ENCODE peak calls at places on chromosomes 12 and 14, in five cellular contexts. One of them, this sample, is unnamed.

GRCh38 chr14:103576371-103577024 is 13.7 kb downstream of the COA8 start:
- DNase-seq in germinal center: no peak
- DNase-seq in GDM1: no peak
- DNase-seq in adrenal gland: peak; percentile 94
- DNase-seq in stimulated activated CD8-positive, alpha-beta memory T cell treated with anti-CD3 and anti-CD28 coated beads, Interleukin-4, amount 100 ng/mL, for 1 hour: no peak
- DNase-seq in this sample: no peak

GRCh38 chr14:77000340-77001235 is 27.9 kb downstream of the IRF2BPL start:
- DNase-seq in stimulated activated CD8-positive, alpha-beta memory T cell treated with anti-CD3 and anti-CD28 coated beads, Interleukin-4, amount 100 ng/mL, for 1 hour: no peak
- DNase-seq in GDM1: peak; percentile 61
- DNase-seq in germinal center: no peak
- DNase-seq in adrenal gland: no peak
- DNase-seq in this sample: no peak

GRCh38 chr12:388547-389137 is 478 bp downstream of the KDM5A start:
- DNase-seq in germinal center: no peak
- DNase-seq in stimulated activated CD8-positive, alpha-beta memory T cell treated with anti-CD3 and anti-CD28 coated beads, Interleukin-4, amount 100 ng/mL, for 1 hour: peak; percentile 23
- DNase-seq in adrenal gland: peak; percentile 14
- DNase-seq in GDM1: no peak
- DNase-seq in this sample: no peak

GRCh38 chr14:61644185-61644584 is 51.1 kb upstream of the HIF1A start:
- DNase-seq in adrenal gland: no peak
- DNase-seq in stimulated activated CD8-positive, alpha-beta memory T cell treated with anti-CD3 and anti-CD28 coated beads, Interleukin-4, amount 100 ng/mL, for 1 hour: no peak
- DNase-seq in germinal center: no peak
- DNase-seq in GDM1: no peak
- DNase-seq in this sample: no peak

GRCh38 chr14:68792022-68792829 is 641 bp downstream of the ZFP36L1 start:
- DNase-seq in stimulated activated CD8-positive, alpha-beta memory T cell treated with anti-CD3 and anti-CD28 coated beads, Interleukin-4, amount 100 ng/mL, for 1 hour: no peak
- DNase-seq in germinal center: no peak
- DNase-seq in adrenal gland: peak; percentile 33
- DNase-seq in GDM1: no peak
- DNase-seq in this sample: no peak

GRCh38 chr14:55071870-55072640 is 20.6 kb downstream of the MAPK1IP1L start:
- DNase-seq in adrenal gland: peak; percentile 24
- DNase-seq in germinal center: peak; percentile 62
- DNase-seq in GDM1: no peak
- DNase-seq in stimulated activated CD8-positive, alpha-beta memory T cell treated with anti-CD3 and anti-CD28 coated beads, Interleukin-4, amount 100 ng/mL, for 1 hour: no peak
- DNase-seq in this sample: no peak

GRCh38 chr14:26252176-26252575 is 345.7 kb downstream of the NOVA1 start:
- DNase-seq in adrenal gland: no peak
- DNase-seq in germinal center: no peak
- DNase-seq in stimulated activated CD8-positive, alpha-beta memory T cell treated with anti-CD3 and anti-CD28 coated beads, Interleukin-4, amount 100 ng/mL, for 1 hour: no peak
- DNase-seq in GDM1: no peak
- DNase-seq in this sample: no peak

GRCh38 chr14:69441948-69442347 is 42.6 kb upstream of the PLEKHD1 start:
- DNase-seq in GDM1: no peak
- DNase-seq in adrenal gland: no peak
- DNase-seq in stimulated activated CD8-positive, alpha-beta memory T cell treated with anti-CD3 and anti-CD28 coated beads, Interleukin-4, amount 100 ng/mL, for 1 hour: no peak
- DNase-seq in germinal center: peak; percentile 12
- DNase-seq in this sample: no peak

GRCh38 chr12:96314723-96315122 is 85.5 kb downstream of the CDK17 start:
- DNase-seq in adrenal gland: no peak
- DNase-seq in germinal center: no peak
- DNase-seq in GDM1: no peak
- DNase-seq in stimulated activated CD8-positive, alpha-beta memory T cell treated with anti-CD3 and anti-CD28 coated beads, Interleukin-4, amount 100 ng/mL, for 1 hour: no peak
- DNase-seq in this sample: no peak

GRCh38 chr12:132952371-132953162 is 3.5 kb downstream of the ZNF605 start:
- DNase-seq in adrenal gland: no peak
- DNase-seq in GDM1: no peak
- DNase-seq in stimulated activated CD8-positive, alpha-beta memory T cell treated with anti-CD3 and anti-CD28 coated beads, Interleukin-4, amount 100 ng/mL, for 1 hour: no peak
- DNase-seq in germinal center: no peak
- DNase-seq in this sample: no peak

GRCh38 chr14:44657688-44658388 is 150.8 kb upstream of the FSCB start:
- DNase-seq in germinal center: no peak
- DNase-seq in GDM1: no peak
- DNase-seq in adrenal gland: no peak
- DNase-seq in stimulated activated CD8-positive, alpha-beta memory T cell treated with anti-CD3 and anti-CD28 coated beads, Interleukin-4, amount 100 ng/mL, for 1 hour: no peak
- DNase-seq in this sample: no peak

GRCh38 chr12:123164222-123164621 is 13.3 kb upstream of the PITPNM2 start:
- DNase-seq in stimulated activated CD8-positive, alpha-beta memory T cell treated with anti-CD3 and anti-CD28 coated beads, Interleukin-4, amount 100 ng/mL, for 1 hour: no peak
- DNase-seq in adrenal gland: no peak
- DNase-seq in GDM1: no peak
- DNase-seq in germinal center: no peak
- DNase-seq in this sample: no peak

GRCh38 chr14:68079941-68080697 is 260.5 kb downstream of the RAD51B start:
- DNase-seq in stimulated activated CD8-positive, alpha-beta memory T cell treated with anti-CD3 and anti-CD28 coated beads, Interleukin-4, amount 100 ng/mL, for 1 hour: no peak
- DNase-seq in germinal center: no peak
- DNase-seq in GDM1: no peak
- DNase-seq in adrenal gland: no peak
- DNase-seq in this sample: no peak

GRCh38 chr12:71426648-71427047 is 12.9 kb upstream of the LGR5 start:
- DNase-seq in adrenal gland: no peak
- DNase-seq in stimulated activated CD8-positive, alpha-beta memory T cell treated with anti-CD3 and anti-CD28 coated beads, Interleukin-4, amount 100 ng/mL, for 1 hour: no peak
- DNase-seq in germinal center: no peak
- DNase-seq in GDM1: no peak
- DNase-seq in this sample: no peak

GRCh38 chr14:73717998-73718741 is 4.0 kb upstream of the PNMA1 start:
- DNase-seq in germinal center: no peak
- DNase-seq in GDM1: no peak
- DNase-seq in adrenal gland: no peak
- DNase-seq in stimulated activated CD8-positive, alpha-beta memory T cell treated with anti-CD3 and anti-CD28 coated beads, Interleukin-4, amount 100 ng/mL, for 1 hour: no peak
- DNase-seq in this sample: no peak